ENCODE peak calls at places on chromosomes 13 and 19, in nine cellular contexts. P is WTC11, K is H9, Y is keratinocyte, B is body of pancreas, O is tibial artery, F is B cell, I is PC-3, R is osteoblast. H is an unnamed sample.

GRCh38 chr19:52336117-52336811 is at the start of gene ZNF610:
- DNase-seq in P (peak), K (peak), Y (no peak), B (peak), O (peak), F (peak), I (peak), R (peak), H (peak)

GRCh38 chr13:106819413-106820180 is 251.7 kb upstream of the ARGLU1 start:
- DNase-seq in P (no peak), K (no peak), Y (no peak), B (no peak), O (no peak), F (no peak), I (no peak), R (no peak), H (no peak)

GRCh38 chr13:30408319-30409101 is 13.8 kb upstream of the UBE2L5 start:
- DNase-seq in P (peak), K (peak), Y (no peak), B (peak), O (peak), F (peak), I (peak), R (peak), H (peak)

GRCh38 chr13:21695536-21695935 is 24.7 kb downstream of the FGF9 start:
- DNase-seq in P (no peak), K (no peak), Y (no peak), B (no peak), O (no peak), F (no peak), I (no peak), R (no peak), H (no peak)

GRCh38 chr13:19818223-19818842 is 35.6 kb upstream of the PSPC1 start:
- DNase-seq in P (peak), K (peak), Y (no peak), B (peak), O (peak), F (peak), I (peak), R (peak), H (peak)

GRCh38 chr13:28199089-28199488 is 60.7 kb downstream of the PAN3 start:
- DNase-seq in P (no peak), K (no peak), Y (no peak), B (no peak), O (no peak), F (no peak), I (no peak), R (no peak), H (no peak)

GRCh38 chr13:70812481-70812880 is 704.2 kb upstream of the KLHL1 start:
- DNase-seq in P (no peak), K (no peak), Y (no peak), B (no peak), O (no peak), F (no peak), I (peak), R (no peak), H (no peak)

GRCh38 chr13:34085199-34085598 is 267.2 kb downstream of the RFC3 start:
- DNase-seq in P (no peak), K (no peak), Y (no peak), B (no peak), O (no peak), F (no peak), I (no peak), R (no peak), H (no peak)

GRCh38 chr19:3668331-3669133 is 31.7 kb downstream of the PIP5K1C start:
- DNase-seq in P (no peak), K (no peak), Y (no peak), B (no peak), O (no peak), F (no peak), I (no peak), R (no peak), H (no peak)

GRCh38 chr13:41812851-41813250 is 148.1 kb downstream of the VWA8 start:
- DNase-seq in P (no peak), K (no peak), Y (no peak), B (no peak), O (no peak), F (no peak), I (no peak), R (no peak), H (no peak)

GRCh38 chr13:28744091-28744536 is 25.3 kb upstream of the SLC46A3 start:
- DNase-seq in P (no peak), K (peak), Y (no peak), B (no peak), O (no peak), F (no peak), I (peak), R (no peak), H (no peak)

GRCh38 chr19:46951236-46951986 is 68.2 kb upstream of the NPAS1 start:
- DNase-seq in P (no peak), K (no peak), Y (peak), B (no peak), O (no peak), F (no peak), I (peak), R (peak), H (peak)

GRCh38 chr13:50082426-50083283 is 67.4 kb downstream of the KCNRG start:
- DNase-seq in P (peak), K (peak), Y (peak), B (peak), O (peak), F (peak), I (peak), R (peak), H (peak)

DNA sequence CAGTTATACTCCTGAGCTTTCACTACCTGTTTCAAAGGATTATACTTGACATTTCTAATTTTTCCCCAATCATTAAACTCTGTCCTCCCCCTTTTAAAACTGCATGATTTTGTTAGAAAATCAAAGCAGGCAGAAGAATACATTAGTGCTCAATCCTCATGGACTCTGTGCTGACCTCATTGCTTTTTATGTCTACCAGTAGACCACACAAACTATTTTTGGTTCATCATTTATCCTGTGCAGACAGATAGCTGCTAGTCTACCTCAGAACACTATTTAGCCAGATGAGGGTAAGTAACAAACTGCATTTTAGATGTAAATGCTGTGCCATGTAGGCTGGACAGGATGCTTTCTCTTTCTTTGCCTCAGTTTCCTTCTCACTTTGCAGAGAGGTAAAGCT is 235.9 kb downstream of the DCT start:
- DNase-seq in P (no peak), K (no peak), Y (no peak), B (no peak), O (no peak), F (no peak), I (no peak), R (no peak), H (no peak)
- TF ChIP-seq CTCF in P (no peak), K (no peak), Y (no peak), B (no peak), O (no peak), F (no peak), I (no peak), R (no peak), H (no peak)

DNA sequence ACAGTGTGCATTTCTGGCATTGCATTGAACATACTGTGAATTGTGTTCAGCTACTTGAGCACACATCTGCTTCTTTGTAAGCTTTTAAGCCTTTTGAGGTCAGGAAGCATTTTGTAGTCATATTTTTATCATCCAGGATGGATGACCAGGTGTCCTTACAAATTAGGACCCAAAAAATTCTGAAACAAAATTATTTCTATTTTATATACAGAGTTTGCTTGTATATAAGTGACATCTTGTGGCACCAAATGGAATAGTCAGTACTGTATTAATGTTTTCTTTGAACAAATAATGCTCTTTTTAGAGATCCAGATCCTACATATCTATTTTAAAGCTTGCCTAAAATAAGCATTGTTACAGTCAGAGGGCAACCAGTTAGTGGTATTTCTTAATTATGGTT is 9.5 kb upstream of the SUPT20H start:
- DNase-seq in P (no peak), K (no peak), Y (no peak), B (no peak), O (no peak), F (no peak), I (peak), R (no peak), H (no peak)
- TF ChIP-seq CTCF in P (no peak), K (no peak), Y (no peak), B (no peak), O (no peak), F (peak), I (peak), R (peak), H (no peak)

DNA sequence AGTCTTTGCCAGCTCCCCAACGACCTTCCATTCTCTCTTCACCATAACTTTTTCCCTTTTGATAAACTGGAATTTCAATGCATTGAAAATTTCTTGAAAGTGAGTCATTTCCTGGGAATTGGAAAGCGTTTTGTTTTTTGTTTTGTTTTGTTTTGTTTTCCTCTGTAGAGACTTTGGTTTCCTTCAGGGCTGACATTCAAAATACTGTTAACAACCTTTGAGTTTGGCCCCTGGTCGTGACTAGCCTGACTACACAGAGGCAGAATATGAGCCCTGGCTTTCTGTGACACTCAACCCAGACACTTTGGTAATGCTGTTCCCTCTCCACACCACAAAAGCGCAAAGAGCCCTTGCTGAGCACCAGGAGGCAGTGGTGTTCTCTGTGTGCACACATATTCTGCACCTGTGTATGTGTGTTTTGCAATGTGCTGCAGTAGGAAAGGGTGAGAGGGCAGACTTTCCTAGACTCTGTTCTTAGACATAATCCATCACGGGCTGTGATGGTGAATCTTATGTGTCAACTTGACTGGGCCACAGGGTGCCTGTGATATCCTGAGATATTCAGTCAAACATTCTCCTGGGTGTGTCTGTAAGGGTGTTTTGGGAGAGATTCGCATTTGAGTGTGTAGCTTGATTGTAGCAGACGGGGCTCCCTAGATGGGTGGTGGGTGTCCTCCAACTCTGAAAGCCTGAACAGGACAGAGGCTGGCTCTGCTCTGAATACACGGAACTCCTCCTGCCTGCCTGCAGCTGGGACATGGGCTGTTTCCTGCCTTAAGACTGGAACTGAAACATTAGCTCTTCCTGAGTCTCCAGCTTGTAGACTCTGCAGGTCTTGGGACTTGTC is 29.5 kb upstream of the ANKRD10 start:
- DNase-seq in P (peak), K (peak), Y (no peak), B (peak), O (no peak), F (no peak), I (peak), R (peak), H (peak)
- TF ChIP-seq CTCF in P (no peak), K (peak), Y (peak), B (peak), O (peak), F (peak), I (peak), R (peak), H (peak)

GRCh38 chr19:42606660-42607351 is 12.1 kb upstream of the CEACAM8 start:
- DNase-seq in P (peak), K (peak), Y (peak), B (peak), O (no peak), F (peak), I (peak), R (peak), H (peak)
- TF ChIP-seq CTCF in P (peak), K (peak), Y (peak), B (peak), O (no peak), F (peak), I (peak), R (peak), H (peak)